ENCODE peak calls at places on chromosomes 16 and 17, in nine cellular contexts. U, P, I, S, O, X, N, L and Z are unnamed samples.

GRCh38 chr17:13114601-13115024 is 96.8 kb upstream of the ELAC2 start:
- DNase-seq in U (no peak), P (peak; percentile 48), I (peak; percentile 29), S (no peak), O (no peak), X (no peak), N (no peak), L (no peak), Z (peak; percentile 1)

GRCh38 chr17:42459256-42459982 is 741 bp downstream of the ATP6V0A1 start:
- DNase-seq in U (peak; percentile 66), P (peak; percentile 75), I (no peak), S (peak; percentile 36), O (no peak), X (peak; percentile 37), N (peak; percentile 23), L (no peak), Z (no peak)

GRCh38 chr16:25163683-25164082 is 52.1 kb downstream of the LCMT1 start:
- DNase-seq in U (no peak), P (no peak), I (no peak), S (no peak), O (no peak), X (no peak), N (no peak), L (no peak), Z (no peak)

GRCh38 chr17:40564883-40565744 is at the start of gene CCR7:
- DNase-seq in U (peak; percentile 58), P (no peak), I (no peak), S (no peak), O (peak; percentile 61), X (no peak), N (no peak), L (no peak), Z (no peak)

GRCh38 chr17:6461792-6462524 is 17.7 kb downstream of the PIMREG start:
- DNase-seq in U (no peak), P (no peak), I (no peak), S (no peak), O (no peak), X (no peak), N (no peak), L (no peak), Z (no peak)

GRCh38 chr17:64632606-64633005 is 29.5 kb downstream of the SMURF2 start:
- DNase-seq in U (no peak), P (no peak), I (no peak), S (no peak), O (no peak), X (no peak), N (no peak), L (no peak), Z (no peak)

GRCh38 chr16:53429221-53429943 is 4.9 kb upstream of the RBL2 start:
- DNase-seq in U (no peak), P (peak; percentile 27), I (no peak), S (peak; percentile 38), O (no peak), X (peak; percentile 14), N (no peak), L (no peak), Z (no peak)

GRCh38 chr17:64413505-64413904 is 22.8 kb upstream of the PECAM1 start:
- DNase-seq in U (peak; percentile 40), P (no peak), I (no peak), S (no peak), O (no peak), X (no peak), N (no peak), L (no peak), Z (no peak)

GRCh38 chr17:5638596-5638995 is 54.3 kb upstream of the NLRP1 start:
- DNase-seq in U (no peak), P (peak; percentile 22), I (no peak), S (no peak), O (no peak), X (no peak), N (no peak), L (no peak), Z (no peak)

GRCh38 chr16:50762241-50762640 is 20.4 kb downstream of the CYLD start:
- DNase-seq in U (no peak), P (no peak), I (no peak), S (no peak), O (no peak), X (no peak), N (no peak), L (no peak), Z (no peak)

GRCh38 chr16:24075929-24076716 is 180.0 kb upstream of the CACNG3 start:
- DNase-seq in U (no peak), P (peak; percentile 17), I (no peak), S (no peak), O (no peak), X (no peak), N (no peak), L (no peak), Z (no peak)

GRCh38 chr16:68400924-68401460 is 47.3 kb downstream of the SMPD3 start:
- DNase-seq in U (no peak), P (no peak), I (no peak), S (no peak), O (no peak), X (no peak), N (no peak), L (no peak), Z (no peak)

GRCh38 chr17:49577651-49577935 is 1.9 kb downstream of the NXPH3 start:
- DNase-seq in U (no peak), P (no peak), I (no peak), S (no peak), O (no peak), X (no peak), N (no peak), L (no peak), Z (no peak)

GRCh38 chr17:62052765-62053338 is 12.2 kb downstream of the MED13 start:
- DNase-seq in U (no peak), P (no peak), I (no peak), S (no peak), O (no peak), X (no peak), N (no peak), L (no peak), Z (no peak)

GRCh38 chr17:16980813-16981731 is 9.2 kb upstream of the TNFRSF13B start:
- DNase-seq in U (peak; percentile 71), P (peak; percentile 47), I (no peak), S (no peak), O (no peak), X (no peak), N (no peak), L (no peak), Z (no peak)

GRCh38 chr16:11914759-11915643 is 755 bp downstream of the GSPT1 start:
- DNase-seq in U (peak; percentile 53), P (peak; percentile 55), I (no peak), S (peak; percentile 23), O (peak; percentile 2), X (no peak), N (no peak), L (no peak), Z (no peak)

GRCh38 chr16:50271148-50272041 is 5.0 kb downstream of the ADCY7 start:
- DNase-seq in U (no peak), P (no peak), I (no peak), S (no peak), O (no peak), X (no peak), N (no peak), L (no peak), Z (no peak)

GRCh38 chr17:38970804-38971203 is 3.6 kb upstream of the FBXO47 start:
- DNase-seq in U (no peak), P (peak; percentile 18), I (no peak), S (no peak), O (no peak), X (no peak), N (no peak), L (no peak), Z (no peak)

GRCh38 chr17:50151937-50152547 is 1.6 kb upstream of the PPP1R9B start:
- DNase-seq in U (peak; percentile 90), P (peak; percentile 93), I (peak; percentile 37), S (peak; percentile 83), O (no peak), X (peak; percentile 76), N (peak; percentile 82), L (no peak), Z (peak; percentile 47)

GRCh38 chr16:72291531-72291981 is 119.6 kb upstream of the PMFBP1 start:
- DNase-seq in U (no peak), P (peak; percentile 96), I (no peak), S (no peak), O (no peak), X (no peak), N (no peak), L (no peak), Z (peak; percentile 46)

GRCh38 chr16:89600956-89601355 is 12.5 kb upstream of the DPEP1 start:
- DNase-seq in U (no peak), P (no peak), I (no peak), S (no peak), O (no peak), X (no peak), N (no peak), L (no peak), Z (no peak)

GRCh38 chr16:87068751-87069150 is 248.4 kb downstream of the C16orf95 start:
- DNase-seq in U (no peak), P (no peak), I (no peak), S (no peak), O (no peak), X (no peak), N (no peak), L (no peak), Z (no peak)

GRCh38 chr16:22092143-22092933 is at the start of gene VWA3A:
- DNase-seq in U (no peak), P (peak; percentile 58), I (no peak), S (no peak), O (no peak), X (no peak), N (peak; percentile 35), L (peak; percentile 4), Z (no peak)

GRCh38 chr16:75710344-75710743 is 9.1 kb upstream of the DUXB start:
- DNase-seq in U (no peak), P (no peak), I (no peak), S (no peak), O (no peak), X (no peak), N (no peak), L (no peak), Z (no peak)